ENCODE peak calls at places on chromosomes 11 and 22, in six cellular contexts. Y is GM23248; H is activated CD4-positive, alpha-beta T cell treated with anti-CD3 and anti-CD28 coated beads, Interleukin-2, amount 10 ng/mL, durations not matched to agents 7 days and 5 days; V is Daoy; C is ovary; M is epithelial cell of prostate. Z is an unnamed sample.
A peak's percentile ranks its signal among the peaks of the same experiment; 100 is the strongest.

GRCh38 chr22:20607157-20607907 is 99.9 kb downstream of the MED15 start:
- DNase-seq in H (no peak), Y (no peak), V (no peak), C (no peak), M (no peak), Z (peak; percentile 62)

GRCh38 chr11:100098560-100098959 is 588.5 kb upstream of the ARHGAP42 start:
- DNase-seq in Y (no peak), H (no peak), C (no peak), V (no peak), M (no peak), Z (no peak)

GRCh38 chr11:72231396-72232259 is 7.1 kb downstream of the INPPL1 start:
- DNase-seq in V (no peak), Y (no peak), C (no peak), M (no peak), H (no peak), Z (peak; percentile 64)

GRCh38 chr11:12482839-12483238 is 105.5 kb downstream of the PARVA start:
- DNase-seq in H (no peak), Y (no peak), V (no peak), M (no peak), C (no peak), Z (no peak)

GRCh38 chr11:125140251-125140650 is 24.3 kb upstream of the PKNOX2 start:
- DNase-seq in M (no peak), C (no peak), H (no peak), Y (no peak), V (no peak), Z (no peak)

GRCh38 chr11:72085836-72086475 is 5.3 kb downstream of the LRRC51 start:
- DNase-seq in V (no peak), M (no peak), C (no peak), Y (no peak), H (no peak), Z (no peak)

GRCh38 chr22:30159082-30159481 is 78.8 kb downstream of the HORMAD2 start:
- DNase-seq in V (no peak), Y (no peak), M (no peak), C (no peak), H (no peak), Z (no peak)

GRCh38 chr11:7851391-7851790 is 54.6 kb upstream of the OR5P2 start:
- DNase-seq in Y (no peak), V (no peak), M (no peak), C (no peak), H (no peak), Z (no peak)

GRCh38 chr11:8604078-8604723 is 10.2 kb upstream of the STK33 start:
- DNase-seq in M (peak; percentile 100), H (peak; percentile 38), C (no peak), Y (peak; percentile 100), V (peak; percentile 89), Z (peak; percentile 94)

GRCh38 chr11:122131126-122131525 is 15.1 kb upstream of the BLID start:
- DNase-seq in M (no peak), C (no peak), Y (peak; percentile 40), V (no peak), H (no peak), Z (no peak)